ENCODE peak calls at places on chromosomes 6 and 20, in four cellular contexts. L is GM13977, E is cardiac septum, D is NCI-H2029. N is an unnamed sample.

GRCh38 chr20:47258745-47259695 is 97.5 kb downstream of the ZMYND8 start:
- DNase-seq in D (no peak), L (peak; percentile 68), E (peak; percentile 77), N (no peak)

GRCh38 chr6:111663232-111663631 is 57.6 kb upstream of the TRAF3IP2 start:
- DNase-seq in D (no peak), L (no peak), E (no peak), N (no peak)

GRCh38 chr20:32411955-32412706 is 54.0 kb downstream of the ASXL1 start:
- DNase-seq in E (no peak), D (no peak), L (no peak), N (no peak)

GRCh38 chr6:42988486-42989020 is 4.2 kb downstream of the PPP2R5D start:
- DNase-seq in L (no peak), D (no peak), E (no peak), N (no peak)

GRCh38 chr20:33993800-33994623 is at the start of gene RALY:
- DNase-seq in E (peak; percentile 93), L (peak; percentile 89), D (peak; percentile 75), N (peak; percentile 85)

GRCh38 chr6:28922841-28923317 is 906 bp downstream of the TRIM27 start:
- DNase-seq in L (peak; percentile 56), E (peak; percentile 81), D (peak; percentile 57), N (peak; percentile 36)

GRCh38 chr6:148164645-148165044 is 178.0 kb upstream of the SASH1 start:
- DNase-seq in D (no peak), L (no peak), E (no peak), N (no peak)

GRCh38 chr20:20096421-20096820 is 44.1 kb downstream of the CFAP61 start:
- DNase-seq in L (no peak), D (no peak), E (no peak), N (no peak)

GRCh38 chr6:107386340-107386739 is 73.0 kb downstream of the PDSS2 start:
- DNase-seq in E (no peak), L (no peak), D (no peak), N (no peak)